ENCODE peak calls at places on chromosomes 11 and 22, in ten cellular contexts. U, C, E, P, V, D, A, G, W and Q are unnamed samples.
A peak's percentile ranks its signal among the peaks of the same experiment; 100 is the strongest.

GRCh38 chr11:69481393-69481844 is at the start of gene LINC01488:
- DNase-seq in P (peak; percentile 9), V (no peak), U (no peak), W (no peak), A (no peak), C (no peak), E (no peak), D (no peak), G (no peak), Q (no peak)

GRCh38 chr11:69637956-69638871 is 2.7 kb upstream of the CCND1 start:
- DNase-seq in A (no peak), D (no peak), V (no peak), P (peak; percentile 80), U (no peak), C (peak; percentile 79), G (peak; percentile 79), E (no peak), W (no peak), Q (no peak)

GRCh38 chr11:57641426-57641825 is 8.3 kb downstream of the YPEL4 start:
- DNase-seq in P (no peak), C (no peak), W (no peak), D (no peak), V (no peak), A (no peak), E (no peak), G (peak; percentile 87), U (no peak), Q (no peak)

GRCh38 chr11:95145430-95146063 is 55.9 kb downstream of the ENDOD1 start:
- DNase-seq in C (no peak), D (no peak), V (no peak), E (no peak), G (no peak), P (no peak), W (no peak), A (no peak), U (no peak), Q (no peak)

GRCh38 chr22:44313385-44314006 is 745 bp upstream of the SHISAL1 start:
- DNase-seq in C (no peak), G (no peak), A (no peak), V (no peak), P (no peak), D (no peak), E (no peak), U (no peak), W (no peak), Q (peak; percentile 68)

GRCh38 chr11:71568707-71569349 is 3.5 kb downstream of the KRTAP5-10 start:
- DNase-seq in U (no peak), D (no peak), V (no peak), C (no peak), A (no peak), W (no peak), E (no peak), P (no peak), G (peak; percentile 16), Q (no peak)

GRCh38 chr11:19410032-19410431 is 169.3 kb upstream of the E2F8 start:
- DNase-seq in U (no peak), W (no peak), V (no peak), A (no peak), C (no peak), D (no peak), P (no peak), G (no peak), E (no peak), Q (no peak)

GRCh38 chr11:33635161-33635560 is 65.5 kb downstream of the C11orf91 start:
- DNase-seq in V (no peak), A (no peak), U (no peak), P (no peak), C (no peak), E (no peak), W (no peak), D (no peak), G (peak; percentile 87), Q (peak; percentile 52)

GRCh38 chr11:72848846-72849466 is 34.7 kb downstream of the ATG16L2 start:
- DNase-seq in G (peak; percentile 74), D (peak; percentile 34), V (peak; percentile 45), C (no peak), P (no peak), E (peak; percentile 37), A (peak; percentile 40), W (peak; percentile 36), U (no peak), Q (peak; percentile 44)

GRCh38 chr11:113272281-113272680 is 42.1 kb upstream of the TTC12 start:
- DNase-seq in W (no peak), P (no peak), E (no peak), V (no peak), U (no peak), D (no peak), G (no peak), A (no peak), C (no peak), Q (no peak)

GRCh38 chr11:133064152-133064877 is 468.0 kb downstream of the OPCML start:
- DNase-seq in D (no peak), A (peak; percentile 32), E (no peak), V (no peak), C (peak; percentile 73), P (peak; percentile 69), G (peak; percentile 61), U (no peak), W (no peak), Q (peak; percentile 31)

GRCh38 chr11:70048279-70049024 is 29.7 kb upstream of the ANO1 start:
- DNase-seq in A (no peak), V (no peak), G (peak; percentile 17), U (no peak), P (no peak), C (no peak), D (no peak), W (no peak), E (no peak), Q (no peak)

GRCh38 chr11:96658436-96658835 is 268.6 kb downstream of the JRKL start:
- DNase-seq in C (no peak), E (no peak), P (no peak), W (no peak), G (no peak), A (no peak), V (no peak), U (no peak), D (no peak), Q (no peak)

GRCh38 chr11:29780756-29781155 is 236.1 kb downstream of the KCNA4 start:
- DNase-seq in G (no peak), E (no peak), C (no peak), V (no peak), U (no peak), P (no peak), A (no peak), W (no peak), D (no peak), Q (no peak)

GRCh38 chr11:118634435-118635236 is 27.2 kb downstream of the PHLDB1 start:
- DNase-seq in E (no peak), G (peak; percentile 78), W (peak; percentile 16), U (no peak), A (no peak), V (no peak), C (peak; percentile 89), D (peak; percentile 7), P (peak; percentile 85), Q (peak; percentile 87)

GRCh38 chr11:47886096-47886495 is 37.9 kb upstream of the NUP160 start:
- DNase-seq in U (no peak), E (no peak), G (peak; percentile 87), C (no peak), V (no peak), P (no peak), D (peak; percentile 29), A (no peak), W (no peak), Q (no peak)

GRCh38 chr22:50326959-50327710 is at the start of gene DENND6B:
- DNase-seq in U (peak; percentile 51), D (peak; percentile 68), V (peak; percentile 61), W (peak; percentile 64), G (peak; percentile 72), P (peak; percentile 89), C (peak; percentile 89), E (peak; percentile 54), A (peak; percentile 84), Q (peak; percentile 83)

GRCh38 chr11:96205460-96205809 is 137.6 kb downstream of the MAML2 start:
- DNase-seq in V (peak; percentile 22), E (no peak), P (no peak), D (no peak), W (no peak), A (no peak), C (no peak), U (no peak), G (no peak), Q (no peak)

GRCh38 chr11:104665631-104666030 is 232.6 kb downstream of the CASP12 start:
- DNase-seq in C (no peak), D (no peak), W (no peak), P (no peak), G (peak; percentile 90), U (no peak), E (no peak), A (no peak), V (no peak), Q (no peak)

GRCh38 chr11:117144477-117145392 is 648 bp downstream of the PAFAH1B2 start:
- DNase-seq in W (peak; percentile 31), C (peak; percentile 61), G (peak; percentile 85), A (peak; percentile 45), V (peak; percentile 19), E (no peak), P (peak; percentile 72), U (peak; percentile 12), D (peak; percentile 30), Q (peak; percentile 59)

GRCh38 chr11:67027943-67028542 is 5.1 kb downstream of the SYT12 start:
- DNase-seq in G (no peak), P (no peak), W (no peak), E (no peak), C (no peak), U (peak; percentile 42), V (no peak), A (no peak), D (no peak), Q (no peak)